ENCODE peak calls at places on chromosomes 4 and X, in four cellular contexts. B is neural progenitor cell, O is psoas muscle, M is PC-9. H is an unnamed sample.

GRCh38 chrX:38929966-38930421 is 128.7 kb downstream of the MID1IP1 start:
- DNase-seq in M (no peak), O (peak), B (no peak), H (no peak)

GRCh38 chr4:113499166-113499565 is 262.4 kb downstream of the CAMK2D start:
- DNase-seq in B (no peak), O (no peak), M (no peak), H (no peak)

GRCh38 chrX:9911479-9911878 is 55.7 kb upstream of the CLDN34 start:
- DNase-seq in B (no peak), O (no peak), M (peak), H (no peak)

GRCh38 chrX:132267392-132267791 is 48.1 kb upstream of the RAP2C start:
- DNase-seq in B (no peak), O (no peak), M (no peak), H (no peak)

GRCh38 chr4:77465271-77465670 is 140.3 kb upstream of the CXCL13 start:
- DNase-seq in O (no peak), B (no peak), M (no peak), H (no peak)

GRCh38 chr4:65046496-65047101 is 623.7 kb downstream of the EPHA5 start:
- DNase-seq in O (no peak), B (no peak), M (no peak), H (no peak)

GRCh38 chrX:20455001-20455400 is 188.3 kb upstream of the RPS6KA3 start:
- DNase-seq in O (no peak), B (no peak), M (no peak), H (no peak)

GRCh38 chr4:144355809-144356757 is 215.6 kb upstream of the GYPA start:
- DNase-seq in M (peak), O (no peak), B (peak), H (no peak)

GRCh38 chr4:145954924-145955339 is 16.3 kb upstream of the ZNF827 start:
- DNase-seq in B (no peak), O (no peak), M (peak), H (no peak)

GRCh38 chr4:166422475-166422874 is 549.4 kb downstream of the TLL1 start:
- DNase-seq in M (no peak), B (no peak), O (no peak), H (no peak)

GRCh38 chrX:118577041-118577440 is 81.4 kb downstream of the DOCK11 start:
- DNase-seq in M (no peak), B (no peak), O (no peak), H (no peak)

DNA sequence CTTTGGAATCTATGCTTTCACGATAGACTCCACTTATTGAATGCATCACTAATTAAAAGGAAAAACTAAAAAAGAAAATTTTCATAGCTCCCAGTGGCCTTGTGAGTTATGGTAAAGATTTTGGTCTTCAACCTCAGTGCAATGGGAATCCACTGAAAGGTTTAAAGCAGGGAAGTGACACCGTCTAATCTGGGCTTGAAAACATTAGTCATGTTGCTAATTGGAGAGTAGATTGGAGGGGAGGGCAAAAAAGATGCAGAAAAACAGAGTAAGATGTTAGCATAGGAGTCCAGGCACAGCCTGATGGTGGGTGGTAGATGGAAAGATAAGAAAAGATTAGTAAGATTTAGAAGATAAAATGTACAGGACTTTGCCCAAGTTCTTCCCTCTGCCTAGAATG is 633.1 kb upstream of the FTHL17 start:
- DNase-seq in M (no peak), O (no peak), B (no peak), H (no peak)
- H3K27ac ChIP-seq in M (no peak), O (no peak), B (no peak), H (no peak)

GRCh38 chrX:40749874-40750273 is 14.5 kb upstream of the MED14 start:
- DNase-seq in B (no peak), M (no peak), O (no peak), H (no peak)
- H3K27ac ChIP-seq in B (no peak), M (no peak), O (peak), H (no peak)

DNA sequence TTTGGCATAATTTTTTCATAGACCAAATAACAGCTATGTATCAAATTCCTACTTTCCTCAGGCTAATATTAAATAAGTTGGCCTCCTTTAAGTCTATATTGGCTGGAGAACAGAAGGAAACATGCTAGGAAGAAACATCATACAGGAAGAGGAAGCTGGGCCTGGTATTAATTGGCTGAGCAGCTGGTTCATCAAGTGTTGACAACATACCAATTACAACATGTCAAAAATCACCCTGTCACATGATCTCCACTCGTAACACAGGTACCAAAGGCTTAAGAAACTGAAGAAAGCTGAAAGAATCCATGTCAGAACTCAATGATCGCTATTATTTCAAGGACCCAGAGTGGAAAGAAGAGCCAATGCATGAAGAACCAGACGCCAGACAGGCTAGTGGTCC is 10.5 kb downstream of the WDFY3 start:
- DNase-seq in B (no peak), M (no peak), O (no peak), H (no peak)
- H3K27ac ChIP-seq in B (no peak), M (no peak), O (peak), H (no peak)

GRCh38 chrX:110258552-110258951 is 59.3 kb downstream of the AMMECR1 start:
- DNase-seq in B (no peak), O (no peak), M (no peak), H (no peak)
- H3K27ac ChIP-seq in B (no peak), O (no peak), M (no peak), H (no peak)

GRCh38 chrX:71103110-71103983 is 3.2 kb downstream of the CXorf65 start:
- DNase-seq in M (no peak), O (no peak), B (peak), H (no peak)
- H3K27ac ChIP-seq in M (no peak), O (peak), B (no peak), H (peak)

GRCh38 chr4:601612-602558 is 23.5 kb upstream of the PDE6B start:
- DNase-seq in O (no peak), M (no peak), B (no peak), H (no peak)
- H3K27ac ChIP-seq in O (no peak), M (no peak), B (no peak), H (no peak)

GRCh38 chr4:174919886-174920423 is 1.8 kb downstream of the ADAM29 start:
- DNase-seq in O (no peak), B (no peak), M (no peak), H (no peak)

GRCh38 chr4:174912919-174913543 is 5.1 kb upstream of the ADAM29 start:
- DNase-seq in M (no peak), B (no peak), O (no peak), H (no peak)

DNA sequence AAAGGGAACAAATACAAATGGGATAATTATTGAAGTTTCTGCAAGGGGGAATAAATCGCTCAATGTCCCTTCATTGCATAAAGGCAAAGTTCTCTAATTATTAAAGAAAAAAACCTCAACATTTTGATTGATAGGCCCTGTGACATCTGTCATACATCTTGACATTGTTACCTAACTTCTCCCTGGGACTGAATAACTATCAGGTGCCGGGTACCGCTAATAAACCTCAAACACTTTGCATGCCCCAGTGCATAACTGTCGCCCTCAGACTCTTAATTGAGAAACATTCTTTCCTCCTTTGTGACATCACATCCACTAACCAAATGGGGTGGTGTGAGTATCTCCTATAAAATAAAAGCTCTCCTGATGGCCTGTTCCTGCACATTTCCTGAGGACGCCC is at the start of gene ADAM29:
- DNase-seq in O (no peak), B (no peak), M (no peak), H (no peak)
- H3K27ac ChIP-seq in O (no peak), B (no peak), M (no peak), H (no peak)

DNA sequence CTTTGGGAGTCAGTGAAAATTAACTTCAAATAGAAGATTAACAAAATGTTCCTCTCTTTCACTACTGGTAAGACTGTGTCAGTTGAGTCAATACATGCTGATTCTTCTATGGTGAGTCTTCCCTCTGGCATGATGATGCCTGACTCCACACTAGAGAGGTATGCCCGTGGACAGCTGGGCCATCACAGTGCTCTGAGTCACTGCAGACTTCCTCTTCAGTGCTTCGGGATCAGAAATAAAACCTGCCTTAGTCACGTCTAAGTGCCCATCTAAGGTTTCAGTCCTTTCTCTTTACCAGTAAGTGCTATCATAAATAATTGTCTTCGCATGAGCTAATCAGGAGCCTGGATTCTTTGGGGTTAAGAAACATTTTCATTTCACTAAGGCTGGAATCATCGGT is 1.6 kb upstream of the ASB5 start:
- DNase-seq in B (no peak), M (peak), O (peak), H (no peak)
- H3K27ac ChIP-seq in B (no peak), M (peak), O (peak), H (no peak)

H was measured in substantia nigra.